ENCODE peak calls at places on chromosomes 5 and 9, in ten cellular contexts. E is ascending aorta; N is GM23338; H is K562; D is CD8-positive, alpha-beta T cell; M is sigmoid colon; Q is A549; W is GM12878; I is astrocyte of the spinal cord; V is foreskin fibroblast. Z is an unnamed sample.

GRCh38 chr5:74200560-74200959 is 440.0 kb downstream of the ENC1 start:
- DNase-seq in E (no peak), N (no peak), H (no peak), D (no peak), M (no peak), Q (no peak), W (no peak), I (no peak), V (peak; percentile 27), Z (no peak)

GRCh38 chr5:53422539-53422938 is 57.9 kb upstream of the FST start:
- DNase-seq in E (no peak), N (no peak), H (no peak), D (no peak), M (no peak), Q (no peak), W (no peak), I (peak; percentile 87), V (peak; percentile 76), Z (no peak)

GRCh38 chr5:163460562-163461176 is at the start of gene HMMR:
- DNase-seq in E (peak; percentile 63), N (peak; percentile 48), H (no peak), D (no peak), M (no peak), Q (no peak), W (no peak), I (no peak), V (peak; percentile 41), Z (no peak)

GRCh38 chr9:69379250-69379982 is 54.4 kb downstream of the ENTREP1 start:
- DNase-seq in E (no peak), N (no peak), H (no peak), D (no peak), M (no peak), Q (no peak), W (no peak), I (peak; percentile 55), V (peak; percentile 56), Z (no peak)

GRCh38 chr9:134291452-134291881 is 34.8 kb upstream of the RXRA start:
- DNase-seq in E (no peak), N (no peak), H (no peak), D (no peak), M (no peak), Q (no peak), W (no peak), I (no peak), V (no peak), Z (no peak)

GRCh38 chr5:15938961-15939360 is 240.6 kb downstream of the MARCHF11 start:
- DNase-seq in E (no peak), N (no peak), H (no peak), D (no peak), M (no peak), Q (no peak), W (no peak), I (peak; percentile 88), V (peak; percentile 89), Z (no peak)

GRCh38 chr5:65801332-65801731 is 79.3 kb downstream of the NLN start:
- DNase-seq in E (no peak), N (no peak), H (no peak), D (no peak), M (no peak), Q (no peak), W (no peak), I (peak; percentile 86), V (peak; percentile 71), Z (no peak)

GRCh38 chr5:159749146-159749545 is 167.1 kb upstream of the ADRA1B start:
- DNase-seq in E (no peak), N (no peak), H (no peak), D (no peak), M (no peak), Q (no peak), W (no peak), I (peak; percentile 38), V (peak; percentile 45), Z (no peak)

GRCh38 chr9:127756233-127756632 is 21.1 kb upstream of the TOR2A start:
- DNase-seq in E (no peak), N (no peak), H (no peak), D (no peak), M (no peak), Q (no peak), W (no peak), I (no peak), V (no peak), Z (no peak)

GRCh38 chr9:127753556-127753955 is 18.5 kb upstream of the TOR2A start:
- DNase-seq in E (no peak), N (no peak), H (no peak), D (no peak), M (no peak), Q (no peak), W (no peak), I (no peak), V (no peak), Z (no peak)

GRCh38 chr9:127754099-127754760 is 19.1 kb upstream of the TOR2A start:
- DNase-seq in E (no peak), N (peak; percentile 89), H (peak; percentile 91), D (no peak), M (no peak), Q (peak; percentile 82), W (no peak), I (no peak), V (peak; percentile 50), Z (no peak)

GRCh38 chr9:127755558-127756060 is 20.5 kb upstream of the TOR2A start:
- DNase-seq in E (no peak), N (no peak), H (no peak), D (no peak), M (no peak), Q (no peak), W (no peak), I (no peak), V (no peak), Z (no peak)

DNA sequence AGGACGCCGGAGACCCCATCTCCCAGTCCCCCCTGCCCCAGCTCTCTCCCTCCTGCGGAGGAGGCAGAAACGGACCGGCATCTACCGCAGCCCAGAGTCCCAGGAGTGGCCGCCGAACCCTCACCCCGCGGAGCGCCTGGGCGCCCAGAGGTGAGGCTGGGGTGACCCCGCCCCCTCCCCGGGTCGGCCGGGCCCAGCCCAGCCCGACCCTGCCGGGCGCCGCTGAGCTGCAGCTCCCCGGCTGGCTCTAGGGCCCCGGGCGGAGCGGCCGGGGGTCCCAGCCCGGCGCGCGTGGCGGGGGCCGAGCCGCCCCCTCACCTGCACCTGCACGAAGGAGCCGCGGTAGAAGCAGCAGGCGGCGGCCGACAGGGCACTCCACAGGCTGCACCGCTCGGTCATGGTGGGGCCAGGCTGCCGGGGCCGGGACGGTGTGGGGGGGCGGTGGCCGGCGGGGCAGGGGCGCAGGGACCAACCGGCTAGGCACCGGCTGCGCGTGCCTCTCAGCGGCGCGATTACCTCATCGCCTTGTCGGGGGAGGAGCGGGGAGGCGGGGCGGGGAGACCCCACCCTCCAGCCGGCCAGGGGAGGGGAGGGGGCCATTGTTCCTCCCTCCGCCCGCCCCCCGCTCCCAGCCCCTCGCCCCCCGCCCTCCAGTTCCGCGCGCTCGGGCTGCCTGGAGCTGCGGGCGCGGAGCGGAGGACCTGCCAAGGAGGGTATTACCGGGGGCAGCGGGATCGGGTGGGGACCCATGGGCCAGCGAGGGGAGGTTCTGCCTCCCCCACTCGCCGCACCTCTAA is 19.9 kb upstream of the TOR2A start:
- DNase-seq in E (no peak), N (peak; percentile 87), H (no peak), D (no peak), M (no peak), Q (no peak), W (no peak), I (no peak), V (no peak), Z (no peak)
- H3K4me3 ChIP-seq in E (no peak overlapping the region), N (peak overlapping the region; percentile 96), H (no peak overlapping the region), D (no peak overlapping the region), M (no peak overlapping the region), Q (peak overlapping the region; percentile 45), W (no peak overlapping the region), I (no peak overlapping the region), V (no peak overlapping the region), Z (no peak overlapping the region)

GRCh38 chr9:92615790-92616189 is 54.1 kb downstream of the IPPK start:
- DNase-seq in E (no peak), N (no peak), H (no peak), D (no peak), M (peak; percentile 42), Q (no peak), W (no peak), I (no peak), V (no peak), Z (no peak)
- H3K4me3 ChIP-seq in E (peak overlapping the region; percentile 35), N (no peak overlapping the region), H (no peak overlapping the region), D (no peak overlapping the region), M (no peak overlapping the region), Q (no peak overlapping the region), W (no peak overlapping the region), I (no peak overlapping the region), V (no peak overlapping the region), Z (no peak overlapping the region)

GRCh38 chr5:143230676-143230996 is 172.8 kb downstream of the NR3C1 start:
- DNase-seq in E (peak; percentile 11), N (no peak), H (no peak), D (no peak), M (no peak), Q (no peak), W (no peak), I (no peak), V (no peak), Z (no peak)

GRCh38 chr5:143229426-143229895 is 174.0 kb downstream of the NR3C1 start:
- DNase-seq in E (peak; percentile 31), N (no peak), H (no peak), D (no peak), M (peak; percentile 38), Q (no peak), W (no peak), I (no peak), V (no peak), Z (no peak)

GRCh38 chr5:143228597-143229293 is 174.7 kb downstream of the NR3C1 start:
- DNase-seq in E (no peak), N (no peak), H (no peak), D (no peak), M (peak; percentile 10), Q (no peak), W (no peak), I (no peak), V (no peak), Z (peak; percentile 55)

GRCh38 chr5:143231426-143231825 is 172.1 kb downstream of the NR3C1 start:
- DNase-seq in E (peak; percentile 27), N (no peak), H (no peak), D (no peak), M (peak; percentile 7), Q (no peak), W (no peak), I (no peak), V (no peak), Z (no peak)

GRCh38 chr5:143229896-143230675 is 173.4 kb downstream of the NR3C1 start:
- DNase-seq in E (no peak), N (no peak), H (no peak), D (peak; percentile 42), M (peak; percentile 32), Q (no peak), W (peak; percentile 99), I (no peak), V (peak; percentile 80), Z (peak; percentile 76)
- H3K4me3 ChIP-seq in E (no peak overlapping the region), N (no peak overlapping the region), H (no peak overlapping the region), D (no peak overlapping the region), M (no peak overlapping the region), Q (no peak overlapping the region), W (peak overlapping the region; percentile 34), I (no peak overlapping the region), V (no peak overlapping the region), Z (peak overlapping the region; percentile 81)

GRCh38 chr9:124015091-124015660 is 3.6 kb downstream of the LHX2 start:
- DNase-seq in E (no peak), N (peak; percentile 73), H (no peak), D (no peak), M (no peak), Q (no peak), W (no peak), I (no peak), V (no peak), Z (no peak)

GRCh38 chr9:124017929-124018730 is 6.6 kb downstream of the LHX2 start:
- DNase-seq in E (no peak), N (peak; percentile 69), H (no peak), D (no peak), M (no peak), Q (no peak), W (no peak), I (no peak), V (no peak), Z (no peak)

GRCh38 chr9:124017064-124017928 is 5.7 kb downstream of the LHX2 start:
- DNase-seq in E (no peak), N (peak; percentile 54), H (no peak), D (no peak), M (no peak), Q (no peak), W (no peak), I (no peak), V (no peak), Z (no peak)

GRCh38 chr9:124015661-124016131 is 4.1 kb downstream of the LHX2 start:
- DNase-seq in E (no peak), N (peak; percentile 73), H (no peak), D (no peak), M (no peak), Q (no peak), W (no peak), I (no peak), V (no peak), Z (no peak)

DNA sequence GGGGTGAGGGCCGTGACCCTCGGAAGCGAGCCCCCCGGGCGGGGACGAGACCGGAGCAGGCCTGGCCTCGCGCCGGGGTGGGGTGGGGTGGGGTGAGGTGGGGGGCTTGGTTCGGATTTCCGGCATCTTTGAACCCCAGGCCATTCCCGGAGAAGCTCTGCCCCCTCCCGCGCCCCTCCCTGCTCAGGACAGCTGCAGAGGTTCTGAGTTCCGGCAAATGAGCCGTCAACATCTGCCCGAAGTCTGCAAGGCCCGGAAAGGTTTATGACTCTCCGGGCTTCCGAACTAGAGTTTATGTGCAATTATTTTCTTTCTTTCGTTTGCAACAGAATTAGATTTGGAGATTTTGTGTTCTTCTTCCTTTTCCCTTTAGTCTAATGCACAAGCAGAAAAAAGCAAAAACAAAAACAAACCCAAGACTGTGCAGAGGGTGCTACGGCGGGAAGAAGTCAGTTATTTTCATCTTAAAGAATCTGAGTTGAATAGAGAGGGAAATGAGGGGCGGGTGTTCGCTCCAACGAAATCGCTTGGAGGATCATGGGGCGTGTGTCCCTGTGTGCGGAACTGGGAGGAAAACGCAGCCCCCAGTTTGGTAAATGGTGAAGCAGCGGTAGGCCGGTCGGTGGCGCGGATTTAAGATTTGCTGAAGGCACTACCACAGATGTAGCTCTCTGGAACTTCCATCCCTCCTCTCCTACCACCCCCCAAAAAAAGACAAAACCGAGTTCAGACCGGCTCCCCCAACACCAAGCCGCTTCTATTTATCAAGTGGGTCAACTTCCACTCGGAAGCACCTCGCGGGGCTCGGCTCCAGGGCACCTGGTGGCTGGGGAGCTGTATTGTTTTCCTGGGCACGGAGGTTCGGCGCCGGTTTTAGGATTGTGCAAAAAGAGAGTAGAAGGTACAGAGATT is 4.8 kb downstream of the LHX2 start:
- DNase-seq in E (no peak), N (no peak), H (no peak), D (no peak), M (no peak), Q (no peak), W (no peak), I (no peak), V (no peak), Z (no peak)
- H3K4me3 ChIP-seq in E (no peak overlapping the region), N (peak overlapping the region; percentile 68), H (no peak overlapping the region), D (peak overlapping the region; percentile 7), M (no peak overlapping the region), Q (no peak overlapping the region), W (peak overlapping the region; percentile 9), I (no peak overlapping the region), V (no peak overlapping the region), Z (no peak overlapping the region)